ENCODE peak calls at places on chromosomes 5 and 9, in seven cellular contexts. P is heart left ventricle, W is hepatocyte, C is ovary, U is transverse colon, L is stomach, Q is A549. D is an unnamed sample. For H3K4me1, the result is how much of the 10 kb centered on the place peaks cover.

GRCh38 chr5:72378636-72379289 is 58.6 kb downstream of the PTCD2 start:
- DNase-seq in Q (peak), P (no peak), L (no peak), W (peak), C (no peak), U (no peak), D (peak)

GRCh38 chr5:10789021-10789420 is 28.0 kb upstream of the DAP start:
- DNase-seq in W (no peak), L (no peak), Q (no peak), U (peak), C (peak), P (no peak), D (no peak)

GRCh38 chr5:133128066-133128465 is 76.3 kb downstream of the HSPA4 start:
- DNase-seq in C (no peak), L (no peak), U (no peak), P (no peak), Q (no peak), W (no peak), D (no peak)

GRCh38 chr9:40927851-40928802 is 200.4 kb downstream of the FOXD4L6 start:
- DNase-seq in Q (no peak), P (no peak), L (no peak), U (no peak), C (no peak), W (no peak), D (no peak)

GRCh38 chr9:81669011-81669739 is 20.2 kb downstream of the TLE1 start:
- DNase-seq in U (no peak), L (no peak), W (no peak), C (no peak), Q (no peak), P (no peak), D (no peak)

GRCh38 chr5:31854625-31855526 is 215.9 kb downstream of the PDZD2 start:
- DNase-seq in W (peak), L (peak), U (no peak), Q (peak), C (peak), P (peak), D (peak)

GRCh38 chr5:68911840-68912690 is 181.7 kb upstream of the SLC30A5 start:
- DNase-seq in W (peak), U (no peak), Q (no peak), P (no peak), L (no peak), C (no peak), D (no peak)

GRCh38 chr9:4905135-4905490 is 80.0 kb upstream of the JAK2 start:
- DNase-seq in P (no peak), C (no peak), L (no peak), Q (peak), U (no peak), W (no peak), D (no peak)

GRCh38 chr9:91166796-91167366 is 194.8 kb downstream of the AUH start:
- DNase-seq in Q (no peak), W (no peak), P (no peak), C (no peak), L (peak), U (peak), D (no peak)

GRCh38 chr9:89254773-89255125 is 56.2 kb upstream of the CKS2 start:
- DNase-seq in W (no peak), U (no peak), L (no peak), P (no peak), C (no peak), Q (no peak), D (no peak)

GRCh38 chr5:83567741-83568530 is 96.4 kb downstream of the VCAN start:
- DNase-seq in U (no peak), Q (no peak), L (no peak), P (no peak), W (no peak), C (no peak), D (no peak)

GRCh38 chr5:71932131-71932635 is 175.1 kb upstream of the MAP1B start:
- DNase-seq in W (peak), L (no peak), U (no peak), Q (peak), C (no peak), P (no peak), D (peak)

GRCh38 chr9:36149197-36149596 is 12.7 kb downstream of the GLIPR2 start:
- DNase-seq in Q (no peak), L (no peak), C (no peak), P (no peak), W (no peak), U (no peak), D (no peak)

GRCh38 chr5:168313596-168314204 is 22.3 kb downstream of the WWC1 start:
- DNase-seq in L (no peak), P (no peak), C (no peak), U (no peak), Q (no peak), W (peak), D (no peak)

GRCh38 chr9:87786876-87787275 is 61.0 kb downstream of the CTSL start:
- DNase-seq in W (no peak), U (no peak), L (no peak), Q (no peak), C (no peak), P (no peak), D (no peak)

GRCh38 chr9:68678430-68678829 is 26.6 kb upstream of the PIP5K1B start:
- DNase-seq in W (peak), Q (no peak), C (no peak), U (peak), P (no peak), L (no peak), D (no peak)

GRCh38 chr5:83265318-83265717 is 188.0 kb downstream of the XRCC4 start:
- DNase-seq in Q (no peak), L (peak), W (peak), C (no peak), U (no peak), P (no peak), D (no peak)

GRCh38 chr5:159210306-159210722 is 961 bp upstream of the RNF145 start:
- DNase-seq in Q (peak), W (peak), U (peak), P (no peak), L (no peak), C (no peak), D (no peak)

GRCh38 chr9:14314424-14314928 is 535 bp upstream of the NFIB start:
- DNase-seq in U (peak), P (peak), Q (peak), W (peak), L (peak), C (peak), D (peak)

GRCh38 chr9:104774831-104775573 is 11.1 kb downstream of the NIPSNAP3B start:
- DNase-seq in L (no peak), C (no peak), P (no peak), W (no peak), Q (no peak), U (no peak), D (no peak)

GRCh38 chr5:138869763-138870500 is 5.2 kb downstream of the LRRTM2 start:
- DNase-seq in L (no peak), U (no peak), P (no peak), Q (no peak), W (no peak), C (no peak), D (no peak)

GRCh38 chr5:172891716-172892421 is 57.8 kb downstream of the ERGIC1 start:
- DNase-seq in L (peak), P (peak), Q (no peak), W (no peak), C (peak), U (no peak), D (peak)

GRCh38 chr5:61450880-61451279 is 118.8 kb downstream of the ZSWIM6 start:
- DNase-seq in Q (no peak), P (no peak), L (no peak), U (no peak), C (no peak), W (no peak), D (peak)

GRCh38 chr9:16179566-16179965 is 626.7 kb downstream of the CCDC171 start:
- DNase-seq in L (no peak), W (no peak), U (no peak), Q (no peak), C (no peak), P (no peak), D (no peak)

GRCh38 chr9:128841704-128842492 is 12.3 kb upstream of the SPOUT1 start:
- DNase-seq in C (no peak), W (no peak), L (no peak), U (no peak), P (no peak), Q (no peak), D (no peak)

GRCh38 chr9:128847803-128848202 is 18.2 kb upstream of the SPOUT1 start:
- DNase-seq in W (no peak), U (no peak), P (no peak), C (no peak), L (no peak), Q (no peak), D (no peak)

GRCh38 chr9:128845186-128845931 is 15.8 kb upstream of the SPOUT1 start:
- DNase-seq in C (no peak), W (peak), U (no peak), P (no peak), L (no peak), Q (no peak), D (peak)

DNA sequence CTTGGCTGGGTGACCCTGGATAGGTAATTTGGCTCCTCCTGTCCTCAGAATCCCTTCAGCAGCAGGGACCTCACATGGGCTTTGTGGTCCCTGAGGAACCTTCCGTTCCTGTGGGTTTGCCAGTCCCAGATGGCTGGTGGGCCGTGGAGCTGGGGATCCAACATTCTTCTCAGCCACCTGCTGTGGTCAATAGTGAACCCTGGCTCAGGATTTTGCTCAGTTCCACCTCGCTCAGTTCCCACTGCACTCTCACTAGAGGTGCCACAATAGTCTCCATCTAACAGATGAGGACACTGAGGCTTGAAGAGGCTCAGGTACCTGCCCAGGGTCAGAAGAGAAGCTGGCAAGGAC is 17.1 kb upstream of the SPOUT1 start:
- DNase-seq in W (no peak), L (no peak), Q (no peak), C (no peak), U (no peak), P (no peak), D (no peak)
- H3K4me3 ChIP-seq in W (no peak), L (no peak), Q (no peak), C (no peak), U (no peak), P (no peak), D (no peak)

GRCh38 chr9:7342229-7342628 is 457.3 kb downstream of the DMAC1 start:
- DNase-seq in W (no peak), C (no peak), U (no peak), P (no peak), L (no peak), Q (no peak), D (no peak)
- TF ChIP-seq CTCF in W (peak), C (no peak), U (no peak), P (peak), L (no peak), Q (no peak), D (no peak)

DNA sequence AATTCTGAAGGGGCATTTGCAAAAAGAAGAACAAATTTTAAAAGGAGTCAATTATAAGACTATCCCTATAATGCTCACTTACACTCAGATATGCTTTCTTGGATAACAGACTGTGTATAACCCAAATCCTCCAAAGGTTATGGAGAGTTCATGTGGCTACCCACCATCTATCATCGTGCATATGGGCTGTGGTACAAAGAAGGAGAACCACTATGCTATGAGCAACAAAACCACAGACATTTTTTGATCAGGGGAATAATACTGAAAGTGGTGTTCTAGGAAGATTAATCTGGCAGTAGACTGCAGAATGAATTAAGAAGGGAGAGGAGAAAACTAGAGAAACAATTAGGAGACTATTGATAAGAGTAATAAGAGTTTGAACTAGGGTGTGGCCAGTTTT is 16.8 kb downstream of the NR3C1 start:
- DNase-seq in W (no peak), P (no peak), L (no peak), C (no peak), Q (no peak), U (no peak), D (no peak)
- H3K4me1 ChIP-seq in W (under half), P (half or more), L (half or more), C (under half), Q (under half), U (under half), D (under half)

DNA sequence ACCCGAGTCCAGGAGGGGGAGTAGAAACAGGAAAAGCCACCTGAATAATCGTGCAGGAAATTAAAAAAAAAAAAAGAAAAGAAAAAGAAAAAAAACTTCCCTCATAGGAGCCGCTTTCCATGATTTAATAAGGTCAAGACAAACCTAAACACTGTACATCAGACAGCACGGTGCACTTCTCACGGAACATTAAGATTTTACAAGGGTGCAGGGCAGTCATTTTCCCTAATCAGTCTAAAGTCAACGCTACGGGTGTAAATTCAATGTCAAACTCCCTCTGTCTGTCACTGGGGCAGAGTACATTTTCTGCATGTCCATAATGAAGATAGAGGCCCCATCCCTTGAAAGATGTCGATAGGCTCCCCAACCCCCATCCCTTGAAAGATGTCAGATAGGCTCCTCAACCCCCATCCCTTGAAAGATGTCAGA is 139.7 kb downstream of the TSSK1B start:
- DNase-seq in C (no peak), W (no peak), L (no peak), Q (no peak), P (no peak), U (no peak), D (no peak)
- H3K4me3 ChIP-seq in C (peak), W (peak), L (peak), Q (peak), P (peak), U (peak), D (peak)

DNA sequence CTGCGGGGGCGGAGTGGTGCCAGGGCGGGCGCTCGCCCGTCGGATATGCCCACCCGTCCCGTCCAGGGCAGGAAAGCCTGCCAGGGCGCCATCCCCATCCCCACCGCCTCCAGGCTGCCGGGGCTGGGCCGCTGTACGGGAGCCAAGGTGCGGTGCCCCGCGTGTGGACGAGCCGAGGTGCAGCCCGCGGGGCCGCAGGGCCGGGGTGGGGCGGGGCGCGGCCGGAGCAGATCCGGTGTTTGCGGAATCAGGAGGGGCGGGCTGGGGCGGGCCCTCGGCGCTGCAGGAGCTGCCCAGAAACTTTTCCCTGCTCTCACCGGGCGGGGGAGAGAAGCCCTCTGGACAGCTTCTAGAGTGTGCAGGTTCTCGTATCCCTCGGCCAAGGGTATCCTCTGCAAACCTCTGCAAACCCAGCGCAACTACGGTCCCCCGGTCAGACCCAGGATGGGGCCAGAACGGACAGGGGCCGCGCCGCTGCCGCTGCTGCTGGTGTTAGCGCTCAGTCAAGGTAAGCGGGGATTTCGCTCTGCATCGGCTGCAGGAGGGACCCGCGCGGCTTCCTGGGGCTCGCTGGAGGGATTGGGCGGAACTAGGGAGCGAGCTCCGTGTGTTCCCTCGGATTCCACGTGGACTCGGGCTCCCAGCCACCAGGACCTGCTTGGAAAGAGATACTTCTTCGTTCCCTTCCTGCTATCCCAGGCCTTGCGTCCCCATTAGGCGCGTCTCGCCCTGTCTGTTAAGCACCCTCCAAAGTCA is at the start of gene ITGA2:
- DNase-seq in Q (peak), L (peak), C (peak), W (peak), P (peak), U (peak), D (peak)
- TF ChIP-seq CTCF in Q (no peak), L (no peak), C (no peak), W (no peak), P (no peak), U (no peak), D (no peak)

DNA sequence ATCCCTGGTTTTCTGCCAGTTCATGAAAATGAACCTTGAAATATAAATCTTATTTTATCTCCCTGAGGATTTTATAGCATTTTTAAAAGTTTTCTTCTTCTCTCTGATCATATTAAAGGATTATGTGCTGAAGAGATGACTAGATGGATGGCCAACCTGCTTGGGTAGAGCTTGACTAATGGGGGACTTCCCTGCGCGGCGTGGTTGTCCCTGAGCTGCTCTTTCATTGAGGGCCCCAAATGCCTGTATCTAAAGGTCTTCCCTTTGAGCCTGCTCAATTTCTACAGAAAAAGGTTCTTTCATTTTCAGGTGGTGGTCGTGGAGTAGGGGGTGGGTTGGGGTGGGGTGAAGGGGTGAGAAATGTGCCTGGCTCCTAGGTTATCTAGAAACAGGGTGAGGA is 20.5 kb upstream of the CDKN2AIPNL start:
- DNase-seq in U (no peak), P (no peak), W (no peak), Q (no peak), L (no peak), C (no peak), D (no peak)
- H3K4me1 ChIP-seq in U (under half), P (under half), W (under half), Q (under half), L (under half), C (under half), D (under half)

GRCh38 chr9:133342083-133342406 is 5.9 kb downstream of the MED22 start:
- DNase-seq in Q (no peak), C (no peak), W (no peak), U (no peak), P (no peak), L (no peak), D (no peak)
- H3K4me3 ChIP-seq in Q (no peak), C (no peak), W (no peak), U (no peak), P (peak), L (no peak), D (no peak)

DNA sequence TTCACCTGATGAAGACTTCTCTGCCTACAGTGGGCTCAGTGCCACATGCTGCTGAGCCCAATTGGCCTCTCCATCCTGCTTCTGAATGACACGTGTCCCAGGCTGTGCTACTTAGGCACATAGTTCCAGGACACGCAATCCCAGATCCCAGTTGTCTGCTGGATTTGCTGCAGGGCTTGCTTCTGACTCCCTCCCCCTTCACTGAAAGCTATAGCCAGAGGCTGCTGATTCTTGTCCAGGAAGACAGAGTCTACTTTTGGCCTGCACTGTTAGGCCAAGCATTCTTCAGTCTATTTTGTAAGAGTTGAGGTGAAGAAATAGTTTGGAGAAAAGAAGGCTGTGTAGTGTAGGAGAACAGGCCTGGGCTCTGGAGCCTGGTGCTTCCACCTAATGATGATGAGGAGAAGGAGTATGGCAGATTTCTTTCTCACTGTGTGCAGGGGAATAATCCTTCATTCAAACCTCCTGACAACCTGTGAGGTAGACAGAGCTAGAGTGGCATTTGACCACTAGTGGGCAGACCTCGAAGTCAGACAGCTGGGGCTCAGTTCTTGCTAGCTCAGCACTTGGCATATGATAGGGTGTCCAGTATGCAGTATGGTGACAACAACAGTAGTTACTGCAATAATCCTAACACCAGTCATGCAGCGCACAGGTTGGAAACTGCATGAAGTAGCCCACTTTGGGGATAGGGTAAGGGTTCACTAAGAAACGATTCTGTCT is 19.5 kb upstream of the ASPN start:
- DNase-seq in C (no peak), P (no peak), W (peak), U (peak), L (peak), Q (peak), D (no peak)
- TF ChIP-seq CTCF in C (no peak), P (peak), W (peak), U (peak), L (no peak), Q (peak), D (no peak)